ENCODE peak calls at places on chromosomes 3 and 15, in ten cellular contexts. One of them, this sample, is unnamed.

GRCh38 chr15:48802867-48803266 is 8.0 kb downstream of the CEP152 start:
- DNase-seq in activated naive CD4-positive, alpha-beta T cell treated with anti-CD3 and anti-CD28 coated beads, Interleukin-2, amount 50 U/mL, for 72 hours: no peak
- DNase-seq in RPMI8226: no peak
- DNase-seq in stimulated activated CD4-positive, alpha-beta T cell treated with anti-CD3 and anti-CD28 coated beads, Interleukin-2, amount 100 ng/mL, for 48 hours: no peak
- DNase-seq in NCI-H2171 treated with DMSO at 0.1 percent for 48 hours: no peak
- DNase-seq in stimulated activated CD8-positive, alpha-beta memory T cell treated with anti-CD3 and anti-CD28 coated beads, Interleukin-2, amount 100 ng/mL, for 1 hour: no peak
- DNase-seq in DMS153: no peak
- DNase-seq in lower lobe of right lung: no peak
- DNase-seq in cardiac fibroblast: peak; percentile 93
- DNase-seq in activated T-helper 2 cell treated with anti-CD3 and anti-CD28 coated beads, Interferon-gamma antibody, Interleukin-2, Interleukin-4, amounts not matched to agents 10 μg/mL and 5 μg/mL and 100 μg/mL, durations not matched to agents 14 hours and 24 hours and 36 hours: no peak
- DNase-seq in this sample: peak; percentile 92

GRCh38 chr3:192339214-192339613 is 388.1 kb downstream of the FGF12 start:
- DNase-seq in activated naive CD4-positive, alpha-beta T cell treated with anti-CD3 and anti-CD28 coated beads, Interleukin-2, amount 50 U/mL, for 72 hours: no peak
- DNase-seq in RPMI8226: no peak
- DNase-seq in stimulated activated CD4-positive, alpha-beta T cell treated with anti-CD3 and anti-CD28 coated beads, Interleukin-2, amount 100 ng/mL, for 48 hours: no peak
- DNase-seq in NCI-H2171 treated with DMSO at 0.1 percent for 48 hours: peak; percentile 40
- DNase-seq in stimulated activated CD8-positive, alpha-beta memory T cell treated with anti-CD3 and anti-CD28 coated beads, Interleukin-2, amount 100 ng/mL, for 1 hour: no peak
- DNase-seq in DMS153: no peak
- DNase-seq in lower lobe of right lung: no peak
- DNase-seq in cardiac fibroblast: no peak
- DNase-seq in activated T-helper 2 cell treated with anti-CD3 and anti-CD28 coated beads, Interferon-gamma antibody, Interleukin-2, Interleukin-4, amounts not matched to agents 10 μg/mL and 5 μg/mL and 100 μg/mL, durations not matched to agents 14 hours and 24 hours and 36 hours: no peak
- DNase-seq in this sample: no peak

GRCh38 chr3:18351823-18352744 is 73.1 kb downstream of the SATB1 start:
- DNase-seq in activated naive CD4-positive, alpha-beta T cell treated with anti-CD3 and anti-CD28 coated beads, Interleukin-2, amount 50 U/mL, for 72 hours: no peak
- DNase-seq in RPMI8226: no peak
- DNase-seq in stimulated activated CD4-positive, alpha-beta T cell treated with anti-CD3 and anti-CD28 coated beads, Interleukin-2, amount 100 ng/mL, for 48 hours: no peak
- DNase-seq in NCI-H2171 treated with DMSO at 0.1 percent for 48 hours: no peak
- DNase-seq in stimulated activated CD8-positive, alpha-beta memory T cell treated with anti-CD3 and anti-CD28 coated beads, Interleukin-2, amount 100 ng/mL, for 1 hour: no peak
- DNase-seq in DMS153: peak; percentile 66
- DNase-seq in lower lobe of right lung: peak; percentile 62
- DNase-seq in cardiac fibroblast: no peak
- DNase-seq in activated T-helper 2 cell treated with anti-CD3 and anti-CD28 coated beads, Interferon-gamma antibody, Interleukin-2, Interleukin-4, amounts not matched to agents 10 μg/mL and 5 μg/mL and 100 μg/mL, durations not matched to agents 14 hours and 24 hours and 36 hours: no peak
- DNase-seq in this sample: no peak

GRCh38 chr3:24387000-24387399 is 107.7 kb downstream of the THRB start:
- DNase-seq in activated naive CD4-positive, alpha-beta T cell treated with anti-CD3 and anti-CD28 coated beads, Interleukin-2, amount 50 U/mL, for 72 hours: no peak
- DNase-seq in RPMI8226: no peak
- DNase-seq in stimulated activated CD4-positive, alpha-beta T cell treated with anti-CD3 and anti-CD28 coated beads, Interleukin-2, amount 100 ng/mL, for 48 hours: no peak
- DNase-seq in NCI-H2171 treated with DMSO at 0.1 percent for 48 hours: no peak
- DNase-seq in stimulated activated CD8-positive, alpha-beta memory T cell treated with anti-CD3 and anti-CD28 coated beads, Interleukin-2, amount 100 ng/mL, for 1 hour: no peak
- DNase-seq in DMS153: no peak
- DNase-seq in lower lobe of right lung: no peak
- DNase-seq in cardiac fibroblast: peak; percentile 67
- DNase-seq in activated T-helper 2 cell treated with anti-CD3 and anti-CD28 coated beads, Interferon-gamma antibody, Interleukin-2, Interleukin-4, amounts not matched to agents 10 μg/mL and 5 μg/mL and 100 μg/mL, durations not matched to agents 14 hours and 24 hours and 36 hours: no peak
- DNase-seq in this sample: peak; percentile 16

GRCh38 chr3:127037021-127037400 is 54.1 kb downstream of the PLXNA1 start:
- DNase-seq in activated naive CD4-positive, alpha-beta T cell treated with anti-CD3 and anti-CD28 coated beads, Interleukin-2, amount 50 U/mL, for 72 hours: no peak
- DNase-seq in RPMI8226: no peak
- DNase-seq in stimulated activated CD4-positive, alpha-beta T cell treated with anti-CD3 and anti-CD28 coated beads, Interleukin-2, amount 100 ng/mL, for 48 hours: no peak
- DNase-seq in NCI-H2171 treated with DMSO at 0.1 percent for 48 hours: peak; percentile 39
- DNase-seq in stimulated activated CD8-positive, alpha-beta memory T cell treated with anti-CD3 and anti-CD28 coated beads, Interleukin-2, amount 100 ng/mL, for 1 hour: no peak
- DNase-seq in DMS153: no peak
- DNase-seq in lower lobe of right lung: no peak
- DNase-seq in cardiac fibroblast: no peak
- DNase-seq in activated T-helper 2 cell treated with anti-CD3 and anti-CD28 coated beads, Interferon-gamma antibody, Interleukin-2, Interleukin-4, amounts not matched to agents 10 μg/mL and 5 μg/mL and 100 μg/mL, durations not matched to agents 14 hours and 24 hours and 36 hours: no peak
- DNase-seq in this sample: no peak

GRCh38 chr3:29329986-29330514 is 49.2 kb downstream of the RBMS3 start:
- DNase-seq in activated naive CD4-positive, alpha-beta T cell treated with anti-CD3 and anti-CD28 coated beads, Interleukin-2, amount 50 U/mL, for 72 hours: no peak
- DNase-seq in RPMI8226: no peak
- DNase-seq in stimulated activated CD4-positive, alpha-beta T cell treated with anti-CD3 and anti-CD28 coated beads, Interleukin-2, amount 100 ng/mL, for 48 hours: no peak
- DNase-seq in NCI-H2171 treated with DMSO at 0.1 percent for 48 hours: no peak
- DNase-seq in stimulated activated CD8-positive, alpha-beta memory T cell treated with anti-CD3 and anti-CD28 coated beads, Interleukin-2, amount 100 ng/mL, for 1 hour: no peak
- DNase-seq in DMS153: no peak
- DNase-seq in lower lobe of right lung: no peak
- DNase-seq in cardiac fibroblast: peak; percentile 41
- DNase-seq in activated T-helper 2 cell treated with anti-CD3 and anti-CD28 coated beads, Interferon-gamma antibody, Interleukin-2, Interleukin-4, amounts not matched to agents 10 μg/mL and 5 μg/mL and 100 μg/mL, durations not matched to agents 14 hours and 24 hours and 36 hours: no peak
- DNase-seq in this sample: no peak

GRCh38 chr3:49535971-49536874 is 18.1 kb upstream of the BSN start:
- DNase-seq in activated naive CD4-positive, alpha-beta T cell treated with anti-CD3 and anti-CD28 coated beads, Interleukin-2, amount 50 U/mL, for 72 hours: no peak
- DNase-seq in RPMI8226: no peak
- DNase-seq in stimulated activated CD4-positive, alpha-beta T cell treated with anti-CD3 and anti-CD28 coated beads, Interleukin-2, amount 100 ng/mL, for 48 hours: no peak
- DNase-seq in NCI-H2171 treated with DMSO at 0.1 percent for 48 hours: no peak
- DNase-seq in stimulated activated CD8-positive, alpha-beta memory T cell treated with anti-CD3 and anti-CD28 coated beads, Interleukin-2, amount 100 ng/mL, for 1 hour: no peak
- DNase-seq in DMS153: no peak
- DNase-seq in lower lobe of right lung: no peak
- DNase-seq in cardiac fibroblast: no peak
- DNase-seq in activated T-helper 2 cell treated with anti-CD3 and anti-CD28 coated beads, Interferon-gamma antibody, Interleukin-2, Interleukin-4, amounts not matched to agents 10 μg/mL and 5 μg/mL and 100 μg/mL, durations not matched to agents 14 hours and 24 hours and 36 hours: no peak
- DNase-seq in this sample: no peak

GRCh38 chr3:10015476-10015904 is 10.7 kb upstream of the FANCD2 start:
- DNase-seq in activated naive CD4-positive, alpha-beta T cell treated with anti-CD3 and anti-CD28 coated beads, Interleukin-2, amount 50 U/mL, for 72 hours: no peak
- DNase-seq in RPMI8226: no peak
- DNase-seq in stimulated activated CD4-positive, alpha-beta T cell treated with anti-CD3 and anti-CD28 coated beads, Interleukin-2, amount 100 ng/mL, for 48 hours: no peak
- DNase-seq in NCI-H2171 treated with DMSO at 0.1 percent for 48 hours: no peak
- DNase-seq in stimulated activated CD8-positive, alpha-beta memory T cell treated with anti-CD3 and anti-CD28 coated beads, Interleukin-2, amount 100 ng/mL, for 1 hour: no peak
- DNase-seq in DMS153: no peak
- DNase-seq in lower lobe of right lung: peak; percentile 82
- DNase-seq in cardiac fibroblast: peak; percentile 98
- DNase-seq in activated T-helper 2 cell treated with anti-CD3 and anti-CD28 coated beads, Interferon-gamma antibody, Interleukin-2, Interleukin-4, amounts not matched to agents 10 μg/mL and 5 μg/mL and 100 μg/mL, durations not matched to agents 14 hours and 24 hours and 36 hours: no peak
- DNase-seq in this sample: peak; percentile 99

GRCh38 chr3:98730338-98730737 is 32.8 kb upstream of the ST3GAL6 start:
- DNase-seq in activated naive CD4-positive, alpha-beta T cell treated with anti-CD3 and anti-CD28 coated beads, Interleukin-2, amount 50 U/mL, for 72 hours: no peak
- DNase-seq in RPMI8226: peak; percentile 37
- DNase-seq in stimulated activated CD4-positive, alpha-beta T cell treated with anti-CD3 and anti-CD28 coated beads, Interleukin-2, amount 100 ng/mL, for 48 hours: no peak
- DNase-seq in NCI-H2171 treated with DMSO at 0.1 percent for 48 hours: no peak
- DNase-seq in stimulated activated CD8-positive, alpha-beta memory T cell treated with anti-CD3 and anti-CD28 coated beads, Interleukin-2, amount 100 ng/mL, for 1 hour: no peak
- DNase-seq in DMS153: no peak
- DNase-seq in lower lobe of right lung: peak; percentile 48
- DNase-seq in cardiac fibroblast: peak; percentile 79
- DNase-seq in activated T-helper 2 cell treated with anti-CD3 and anti-CD28 coated beads, Interferon-gamma antibody, Interleukin-2, Interleukin-4, amounts not matched to agents 10 μg/mL and 5 μg/mL and 100 μg/mL, durations not matched to agents 14 hours and 24 hours and 36 hours: no peak
- DNase-seq in this sample: peak; percentile 59

GRCh38 chr3:124760601-124761000 is 30.3 kb downstream of the UMPS start:
- DNase-seq in activated naive CD4-positive, alpha-beta T cell treated with anti-CD3 and anti-CD28 coated beads, Interleukin-2, amount 50 U/mL, for 72 hours: no peak
- DNase-seq in RPMI8226: no peak
- DNase-seq in stimulated activated CD4-positive, alpha-beta T cell treated with anti-CD3 and anti-CD28 coated beads, Interleukin-2, amount 100 ng/mL, for 48 hours: no peak
- DNase-seq in NCI-H2171 treated with DMSO at 0.1 percent for 48 hours: peak; percentile 67
- DNase-seq in stimulated activated CD8-positive, alpha-beta memory T cell treated with anti-CD3 and anti-CD28 coated beads, Interleukin-2, amount 100 ng/mL, for 1 hour: no peak
- DNase-seq in DMS153: no peak
- DNase-seq in lower lobe of right lung: no peak
- DNase-seq in cardiac fibroblast: peak; percentile 78
- DNase-seq in activated T-helper 2 cell treated with anti-CD3 and anti-CD28 coated beads, Interferon-gamma antibody, Interleukin-2, Interleukin-4, amounts not matched to agents 10 μg/mL and 5 μg/mL and 100 μg/mL, durations not matched to agents 14 hours and 24 hours and 36 hours: no peak
- DNase-seq in this sample: peak; percentile 56

GRCh38 chr3:185402561-185402960 is 39.6 kb downstream of the MAP3K13 start:
- DNase-seq in activated naive CD4-positive, alpha-beta T cell treated with anti-CD3 and anti-CD28 coated beads, Interleukin-2, amount 50 U/mL, for 72 hours: no peak
- DNase-seq in RPMI8226: no peak
- DNase-seq in stimulated activated CD4-positive, alpha-beta T cell treated with anti-CD3 and anti-CD28 coated beads, Interleukin-2, amount 100 ng/mL, for 48 hours: no peak
- DNase-seq in NCI-H2171 treated with DMSO at 0.1 percent for 48 hours: peak; percentile 99
- DNase-seq in stimulated activated CD8-positive, alpha-beta memory T cell treated with anti-CD3 and anti-CD28 coated beads, Interleukin-2, amount 100 ng/mL, for 1 hour: no peak
- DNase-seq in DMS153: peak; percentile 7
- DNase-seq in lower lobe of right lung: no peak
- DNase-seq in cardiac fibroblast: peak; percentile 51
- DNase-seq in activated T-helper 2 cell treated with anti-CD3 and anti-CD28 coated beads, Interferon-gamma antibody, Interleukin-2, Interleukin-4, amounts not matched to agents 10 μg/mL and 5 μg/mL and 100 μg/mL, durations not matched to agents 14 hours and 24 hours and 36 hours: no peak
- DNase-seq in this sample: no peak

This sample was measured in RPMI7951.